ENCODE peak calls at places on chromosomes 6 and 20, in ten cellular contexts. I, B, M, O, F, T, D, P, L and E are unnamed samples.

GRCh38 chr6:388202-388903 is 3.2 kb upstream of the IRF4 start:
- DNase-seq in D (no peak), T (no peak), P (no peak), M (peak), I (no peak), B (no peak), O (no peak), L (no peak), F (peak), E (no peak)

GRCh38 chr6:100620085-100620484 is 155.4 kb upstream of the SIM1 start:
- DNase-seq in M (peak), T (no peak), P (no peak), O (no peak), I (peak), B (no peak), D (no peak), F (peak), L (no peak), E (no peak)

GRCh38 chr6:5446362-5447075 is 185.2 kb downstream of the FARS2 start:
- DNase-seq in M (no peak), O (no peak), I (no peak), B (no peak), P (peak), L (no peak), F (no peak), D (no peak), T (no peak), E (peak)

GRCh38 chr6:11143394-11144371 is 32.2 kb upstream of the ERVFRD-1 start:
- DNase-seq in T (peak), P (no peak), O (peak), F (peak), D (peak), I (peak), M (peak), B (no peak), L (no peak), E (no peak)

GRCh38 chr20:16475225-16475624 is 98.0 kb downstream of the KIF16B start:
- DNase-seq in B (no peak), D (no peak), I (no peak), O (no peak), L (no peak), M (no peak), F (peak), T (no peak), P (no peak), E (no peak)

GRCh38 chr6:70415247-70415646 is 1.9 kb downstream of the FAM135A start:
- DNase-seq in P (no peak), F (no peak), I (no peak), O (no peak), T (no peak), B (no peak), M (peak), L (no peak), D (no peak), E (peak)

GRCh38 chr6:31541059-31541657 is 645 bp downstream of the DDX39B start:
- DNase-seq in D (peak), M (peak), L (peak), F (peak), I (no peak), T (no peak), O (peak), B (peak), P (no peak), E (peak)

GRCh38 chr20:5767493-5768098 is 17.4 kb downstream of the SHLD1 start:
- DNase-seq in O (no peak), M (no peak), P (no peak), T (no peak), D (no peak), L (no peak), B (no peak), I (no peak), F (no peak), E (no peak)

GRCh38 chr6:48111575-48111974 is 578 bp upstream of the PTCHD4 start:
- DNase-seq in F (no peak), D (no peak), O (no peak), M (no peak), L (no peak), T (no peak), B (no peak), I (no peak), P (no peak), E (no peak)

GRCh38 chr6:127637830-127638229 is 60.9 kb downstream of the C6orf58 start:
- DNase-seq in F (peak), T (no peak), M (peak), O (no peak), P (no peak), I (no peak), L (no peak), D (no peak), B (no peak), E (no peak)

GRCh38 chr6:99181174-99181573 is 168.3 kb downstream of the FAXC start:
- DNase-seq in D (no peak), P (no peak), F (no peak), O (no peak), I (no peak), L (no peak), B (no peak), T (no peak), M (no peak), E (no peak)

GRCh38 chr6:156925718-156926607 is 148.8 kb downstream of the ARID1B start:
- DNase-seq in F (peak), L (no peak), M (no peak), B (no peak), I (no peak), P (peak), T (no peak), D (no peak), O (no peak), E (peak)

GRCh38 chr6:31222496-31222895 is 49.4 kb downstream of the HLA-C start:
- DNase-seq in I (no peak), B (no peak), P (no peak), D (no peak), M (no peak), L (no peak), T (no peak), F (no peak), O (no peak), E (no peak)

GRCh38 chr6:112216699-112217551 is 37.4 kb downstream of the LAMA4 start:
- DNase-seq in P (no peak), I (no peak), B (no peak), T (no peak), D (no peak), F (peak), O (no peak), L (no peak), M (peak), E (no peak)

GRCh38 chr20:34999021-34999451 is 43.4 kb downstream of the MYH7B start:
- DNase-seq in F (no peak), P (no peak), D (no peak), I (no peak), B (no peak), M (no peak), L (no peak), T (no peak), O (no peak), E (no peak)

GRCh38 chr20:13029687-13030510 is 21.1 kb downstream of the SPTLC3 start:
- DNase-seq in L (no peak), T (no peak), I (peak), F (peak), O (peak), M (no peak), P (no peak), D (peak), B (no peak), E (no peak)